ENCODE peak calls at places on chromosomes 6 and 20, in eight cellular contexts. One of them, this sample, is unnamed.

GRCh38 chr6:1767481-1768246 is 157.9 kb downstream of the FOXC1 start:
- DNase-seq in foreskin keratinocyte: no peak
- DNase-seq in progenitor cell of endocrine pancreas: no peak
- DNase-seq in Peyer's patch: no peak
- DNase-seq in esophagus squamous epithelium: no peak
- DNase-seq in epithelial cell of esophagus: peak; percentile 74
- DNase-seq in upper lobe of right lung: no peak
- DNase-seq in Panc1: peak; percentile 43
- DNase-seq in this sample: no peak

GRCh38 chr6:157304840-157305675 is 18.3 kb downstream of the TMEM242 start:
- DNase-seq in foreskin keratinocyte: no peak
- DNase-seq in progenitor cell of endocrine pancreas: no peak
- DNase-seq in Peyer's patch: peak; percentile 71
- DNase-seq in esophagus squamous epithelium: no peak
- DNase-seq in epithelial cell of esophagus: no peak
- DNase-seq in upper lobe of right lung: no peak
- DNase-seq in Panc1: no peak
- DNase-seq in this sample: no peak

GRCh38 chr20:43825635-43826034 is 89.0 kb upstream of the TOX2 start:
- DNase-seq in foreskin keratinocyte: no peak
- DNase-seq in progenitor cell of endocrine pancreas: no peak
- DNase-seq in Peyer's patch: no peak
- DNase-seq in esophagus squamous epithelium: no peak
- DNase-seq in epithelial cell of esophagus: no peak
- DNase-seq in upper lobe of right lung: peak; percentile 5
- DNase-seq in Panc1: no peak
- DNase-seq in this sample: no peak

GRCh38 chr6:87730310-87730709 is 28.3 kb upstream of the AKIRIN2 start:
- DNase-seq in foreskin keratinocyte: peak; percentile 91
- DNase-seq in progenitor cell of endocrine pancreas: no peak
- DNase-seq in Peyer's patch: peak; percentile 69
- DNase-seq in esophagus squamous epithelium: no peak
- DNase-seq in epithelial cell of esophagus: peak; percentile 93
- DNase-seq in upper lobe of right lung: no peak
- DNase-seq in Panc1: no peak
- DNase-seq in this sample: no peak

GRCh38 chr20:52746190-52746589 is 226.0 kb upstream of the TSHZ2 start:
- DNase-seq in foreskin keratinocyte: no peak
- DNase-seq in progenitor cell of endocrine pancreas: no peak
- DNase-seq in Peyer's patch: no peak
- DNase-seq in esophagus squamous epithelium: no peak
- DNase-seq in epithelial cell of esophagus: no peak
- DNase-seq in upper lobe of right lung: no peak
- DNase-seq in Panc1: no peak
- DNase-seq in this sample: no peak

GRCh38 chr6:42845327-42845694 is 34.1 kb upstream of the RPL7L1 start:
- DNase-seq in foreskin keratinocyte: no peak
- DNase-seq in progenitor cell of endocrine pancreas: no peak
- DNase-seq in Peyer's patch: peak; percentile 68
- DNase-seq in esophagus squamous epithelium: no peak
- DNase-seq in epithelial cell of esophagus: no peak
- DNase-seq in upper lobe of right lung: no peak
- DNase-seq in Panc1: no peak
- DNase-seq in this sample: no peak

GRCh38 chr20:59938221-59938620 is 1.9 kb downstream of the PPP1R3D start:
- DNase-seq in foreskin keratinocyte: peak; percentile 66
- DNase-seq in progenitor cell of endocrine pancreas: no peak
- DNase-seq in Peyer's patch: no peak
- DNase-seq in esophagus squamous epithelium: no peak
- DNase-seq in epithelial cell of esophagus: peak; percentile 45
- DNase-seq in upper lobe of right lung: no peak
- DNase-seq in Panc1: no peak
- DNase-seq in this sample: no peak

GRCh38 chr20:52999040-52999439 is 26.9 kb downstream of the TSHZ2 start:
- DNase-seq in foreskin keratinocyte: no peak
- DNase-seq in progenitor cell of endocrine pancreas: no peak
- DNase-seq in Peyer's patch: no peak
- DNase-seq in esophagus squamous epithelium: no peak
- DNase-seq in epithelial cell of esophagus: no peak
- DNase-seq in upper lobe of right lung: no peak
- DNase-seq in Panc1: no peak
- DNase-seq in this sample: no peak

GRCh38 chr20:44733341-44734069 is 12.2 kb upstream of the KCNK15 start:
- DNase-seq in foreskin keratinocyte: no peak
- DNase-seq in progenitor cell of endocrine pancreas: peak; percentile 46
- DNase-seq in Peyer's patch: peak; percentile 79
- DNase-seq in esophagus squamous epithelium: no peak
- DNase-seq in epithelial cell of esophagus: peak; percentile 73
- DNase-seq in upper lobe of right lung: peak; percentile 79
- DNase-seq in Panc1: peak; percentile 83
- DNase-seq in this sample: peak; percentile 27

GRCh38 chr20:10090588-10091166 is 55.9 kb downstream of the ANKEF1 start:
- DNase-seq in foreskin keratinocyte: peak; percentile 65
- DNase-seq in progenitor cell of endocrine pancreas: no peak
- DNase-seq in Peyer's patch: peak; percentile 58
- DNase-seq in esophagus squamous epithelium: no peak
- DNase-seq in epithelial cell of esophagus: peak; percentile 79
- DNase-seq in upper lobe of right lung: peak; percentile 65
- DNase-seq in Panc1: peak; percentile 48
- DNase-seq in this sample: no peak

GRCh38 chr6:152472325-152472724 is 164.8 kb downstream of the SYNE1 start:
- DNase-seq in foreskin keratinocyte: no peak
- DNase-seq in progenitor cell of endocrine pancreas: no peak
- DNase-seq in Peyer's patch: no peak
- DNase-seq in esophagus squamous epithelium: no peak
- DNase-seq in epithelial cell of esophagus: no peak
- DNase-seq in upper lobe of right lung: no peak
- DNase-seq in Panc1: no peak
- DNase-seq in this sample: no peak

GRCh38 chr6:161486326-161486725 is 212.5 kb upstream of the AGPAT4 start:
- DNase-seq in foreskin keratinocyte: peak; percentile 89
- DNase-seq in progenitor cell of endocrine pancreas: no peak
- DNase-seq in Peyer's patch: no peak
- DNase-seq in esophagus squamous epithelium: no peak
- DNase-seq in epithelial cell of esophagus: peak; percentile 97
- DNase-seq in upper lobe of right lung: no peak
- DNase-seq in Panc1: no peak
- DNase-seq in this sample: no peak

GRCh38 chr6:163533443-163533842 is 118.9 kb downstream of the QKI start:
- DNase-seq in foreskin keratinocyte: peak; percentile 76
- DNase-seq in progenitor cell of endocrine pancreas: no peak
- DNase-seq in Peyer's patch: no peak
- DNase-seq in esophagus squamous epithelium: no peak
- DNase-seq in epithelial cell of esophagus: peak; percentile 78
- DNase-seq in upper lobe of right lung: no peak
- DNase-seq in Panc1: no peak
- DNase-seq in this sample: no peak

GRCh38 chr6:31441368-31442267 is 38.2 kb downstream of the MICA start:
- DNase-seq in foreskin keratinocyte: peak; percentile 23
- DNase-seq in progenitor cell of endocrine pancreas: peak; percentile 60
- DNase-seq in Peyer's patch: peak; percentile 96
- DNase-seq in esophagus squamous epithelium: peak; percentile 18
- DNase-seq in epithelial cell of esophagus: peak; percentile 51
- DNase-seq in upper lobe of right lung: peak; percentile 94
- DNase-seq in Panc1: peak; percentile 39
- DNase-seq in this sample: peak; percentile 81

GRCh38 chr6:40599580-40599979 is 12.4 kb upstream of the LRFN2 start:
- DNase-seq in foreskin keratinocyte: peak; percentile 17
- DNase-seq in progenitor cell of endocrine pancreas: peak; percentile 19
- DNase-seq in Peyer's patch: no peak
- DNase-seq in esophagus squamous epithelium: no peak
- DNase-seq in epithelial cell of esophagus: peak; percentile 36
- DNase-seq in upper lobe of right lung: no peak
- DNase-seq in Panc1: no peak
- DNase-seq in this sample: no peak

GRCh38 chr6:166439366-166440091 is 56.8 kb upstream of the MPC1 start:
- DNase-seq in foreskin keratinocyte: no peak
- DNase-seq in progenitor cell of endocrine pancreas: no peak
- DNase-seq in Peyer's patch: no peak
- DNase-seq in esophagus squamous epithelium: no peak
- DNase-seq in epithelial cell of esophagus: no peak
- DNase-seq in upper lobe of right lung: no peak
- DNase-seq in Panc1: no peak
- DNase-seq in this sample: no peak

GRCh38 chr6:15841937-15842698 is 179.3 kb upstream of the DTNBP1 start:
- DNase-seq in foreskin keratinocyte: no peak
- DNase-seq in progenitor cell of endocrine pancreas: no peak
- DNase-seq in Peyer's patch: no peak
- DNase-seq in esophagus squamous epithelium: no peak
- DNase-seq in epithelial cell of esophagus: no peak
- DNase-seq in upper lobe of right lung: no peak
- DNase-seq in Panc1: no peak
- DNase-seq in this sample: no peak

GRCh38 chr6:51514396-51515051 is 572.9 kb downstream of the PKHD1 start:
- DNase-seq in foreskin keratinocyte: peak; percentile 98
- DNase-seq in progenitor cell of endocrine pancreas: no peak
- DNase-seq in Peyer's patch: no peak
- DNase-seq in esophagus squamous epithelium: no peak
- DNase-seq in epithelial cell of esophagus: peak; percentile 95
- DNase-seq in upper lobe of right lung: no peak
- DNase-seq in Panc1: no peak
- DNase-seq in this sample: no peak

GRCh38 chr6:51509597-51509996 is 577.8 kb downstream of the PKHD1 start:
- DNase-seq in foreskin keratinocyte: no peak
- DNase-seq in progenitor cell of endocrine pancreas: no peak
- DNase-seq in Peyer's patch: no peak
- DNase-seq in esophagus squamous epithelium: no peak
- DNase-seq in epithelial cell of esophagus: no peak
- DNase-seq in upper lobe of right lung: no peak
- DNase-seq in Panc1: no peak
- DNase-seq in this sample: no peak

GRCh38 chr6:51513891-51514290 is 573.5 kb downstream of the PKHD1 start:
- DNase-seq in foreskin keratinocyte: peak; percentile 60
- DNase-seq in progenitor cell of endocrine pancreas: no peak
- DNase-seq in Peyer's patch: no peak
- DNase-seq in esophagus squamous epithelium: no peak
- DNase-seq in epithelial cell of esophagus: peak; percentile 53
- DNase-seq in upper lobe of right lung: no peak
- DNase-seq in Panc1: no peak
- DNase-seq in this sample: no peak

GRCh38 chr6:51511081-51511480 is 576.3 kb downstream of the PKHD1 start:
- DNase-seq in foreskin keratinocyte: peak; percentile 28
- DNase-seq in progenitor cell of endocrine pancreas: no peak
- DNase-seq in Peyer's patch: no peak
- DNase-seq in esophagus squamous epithelium: no peak
- DNase-seq in epithelial cell of esophagus: no peak
- DNase-seq in upper lobe of right lung: no peak
- DNase-seq in Panc1: no peak
- DNase-seq in this sample: no peak

DNA sequence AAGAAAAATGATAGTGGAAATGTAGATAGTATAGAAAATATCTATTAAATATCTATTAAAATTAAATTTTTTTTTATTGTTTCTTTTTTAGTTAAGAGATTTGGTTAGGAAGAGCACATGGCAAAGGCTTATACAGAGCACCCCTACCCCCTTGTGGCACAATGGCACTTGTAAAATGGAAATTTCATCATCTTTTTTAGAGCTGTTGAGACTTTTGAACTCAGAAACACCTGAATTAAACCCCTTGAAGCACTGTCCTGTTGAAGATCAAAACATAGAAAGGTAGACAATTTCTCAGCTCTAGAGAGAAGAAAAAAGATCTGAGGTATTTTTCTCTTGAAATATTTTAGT is 572.4 kb downstream of the PKHD1 start:
- DNase-seq in foreskin keratinocyte: no peak
- DNase-seq in progenitor cell of endocrine pancreas: no peak
- DNase-seq in Peyer's patch: no peak
- DNase-seq in esophagus squamous epithelium: no peak
- DNase-seq in epithelial cell of esophagus: peak; percentile 66
- DNase-seq in upper lobe of right lung: no peak
- DNase-seq in Panc1: no peak
- DNase-seq in this sample: no peak
- TF ChIP-seq CTCF in foreskin keratinocyte: peak; percentile 75
- TF ChIP-seq CTCF in progenitor cell of endocrine pancreas: peak; percentile 26
- TF ChIP-seq CTCF in Peyer's patch: no peak
- TF ChIP-seq CTCF in esophagus squamous epithelium: peak; percentile 35
- TF ChIP-seq CTCF in epithelial cell of esophagus: peak; percentile 62
- TF ChIP-seq CTCF in upper lobe of right lung: no peak
- TF ChIP-seq CTCF in Panc1: no peak
- TF ChIP-seq CTCF in this sample: no peak

GRCh38 chr6:13915566-13916229 is 9.1 kb upstream of the RNF182 start:
- DNase-seq in foreskin keratinocyte: no peak
- DNase-seq in progenitor cell of endocrine pancreas: no peak
- DNase-seq in Peyer's patch: no peak
- DNase-seq in esophagus squamous epithelium: no peak
- DNase-seq in epithelial cell of esophagus: no peak
- DNase-seq in upper lobe of right lung: no peak
- DNase-seq in Panc1: no peak
- DNase-seq in this sample: no peak
- TF ChIP-seq CTCF in foreskin keratinocyte: no peak
- TF ChIP-seq CTCF in progenitor cell of endocrine pancreas: peak; percentile 16
- TF ChIP-seq CTCF in Peyer's patch: no peak
- TF ChIP-seq CTCF in esophagus squamous epithelium: no peak
- TF ChIP-seq CTCF in epithelial cell of esophagus: no peak
- TF ChIP-seq CTCF in upper lobe of right lung: no peak
- TF ChIP-seq CTCF in Panc1: no peak
- TF ChIP-seq CTCF in this sample: no peak

GRCh38 chr20:48921883-48922867 is 664 bp downstream of the ARFGEF2 start:
- DNase-seq in foreskin keratinocyte: peak; percentile 51
- DNase-seq in progenitor cell of endocrine pancreas: peak; percentile 43
- DNase-seq in Peyer's patch: peak; percentile 76
- DNase-seq in esophagus squamous epithelium: no peak
- DNase-seq in epithelial cell of esophagus: peak; percentile 66
- DNase-seq in upper lobe of right lung: no peak
- DNase-seq in Panc1: no peak
- DNase-seq in this sample: no peak
- TF ChIP-seq CTCF in foreskin keratinocyte: no peak
- TF ChIP-seq CTCF in progenitor cell of endocrine pancreas: no peak
- TF ChIP-seq CTCF in Peyer's patch: no peak
- TF ChIP-seq CTCF in esophagus squamous epithelium: no peak
- TF ChIP-seq CTCF in epithelial cell of esophagus: no peak
- TF ChIP-seq CTCF in upper lobe of right lung: no peak
- TF ChIP-seq CTCF in Panc1: no peak
- TF ChIP-seq CTCF in this sample: no peak

DNA sequence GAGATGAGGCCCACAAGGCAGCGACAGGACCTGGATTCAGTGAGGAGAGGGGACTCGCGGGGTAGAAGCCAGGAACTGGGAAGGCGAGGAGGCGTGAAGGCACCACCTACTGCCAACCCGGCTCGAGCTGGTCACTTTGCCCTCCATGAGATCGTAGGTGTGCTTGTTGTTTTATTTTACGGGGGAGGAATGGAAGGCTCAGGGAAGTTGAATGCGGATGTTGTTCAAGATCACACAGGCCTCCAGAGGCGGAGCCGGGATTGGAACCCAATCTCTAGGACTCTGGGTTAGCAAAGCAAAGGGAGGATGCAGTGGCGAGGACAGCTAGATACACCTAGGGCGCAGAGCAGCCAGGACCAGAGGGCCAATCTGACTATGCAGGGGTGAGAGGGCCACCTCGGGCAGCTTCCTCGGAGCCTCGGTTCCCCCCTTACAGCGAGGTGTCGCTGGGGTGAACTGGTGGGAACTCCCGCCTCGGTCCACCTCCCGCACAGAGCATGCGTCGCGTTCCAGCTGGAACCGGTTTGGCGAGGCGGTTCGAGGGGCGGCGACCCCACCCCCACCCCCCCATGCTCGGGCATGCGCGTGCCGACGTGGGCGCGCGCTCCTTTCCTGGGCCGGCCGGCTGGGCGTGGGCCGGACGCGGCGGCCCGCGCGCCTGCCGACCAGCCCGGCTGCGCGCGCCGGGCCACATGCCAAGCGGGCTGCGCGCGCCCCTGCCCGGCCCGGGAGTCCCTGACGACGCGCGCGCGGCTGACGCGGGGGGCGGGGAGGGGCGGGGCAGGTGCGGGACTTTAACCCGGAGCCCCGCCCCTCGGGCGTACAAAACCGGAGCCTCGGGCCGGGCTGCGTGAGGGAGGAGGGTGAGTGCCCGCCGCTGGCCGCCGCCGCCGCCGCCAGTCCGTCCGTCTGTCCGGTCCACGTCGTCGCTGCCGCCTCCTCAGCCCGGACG is 80.4 kb upstream of the MYL9 start:
- DNase-seq in foreskin keratinocyte: peak; percentile 81
- DNase-seq in progenitor cell of endocrine pancreas: peak; percentile 86
- DNase-seq in Peyer's patch: peak; percentile 97
- DNase-seq in esophagus squamous epithelium: peak; percentile 82
- DNase-seq in epithelial cell of esophagus: peak; percentile 92
- DNase-seq in upper lobe of right lung: peak; percentile 97
- DNase-seq in Panc1: peak; percentile 61
- DNase-seq in this sample: peak; percentile 85
- TF ChIP-seq CTCF in foreskin keratinocyte: peak; percentile 20
- TF ChIP-seq CTCF in progenitor cell of endocrine pancreas: no peak
- TF ChIP-seq CTCF in Peyer's patch: no peak
- TF ChIP-seq CTCF in esophagus squamous epithelium: no peak
- TF ChIP-seq CTCF in epithelial cell of esophagus: no peak
- TF ChIP-seq CTCF in upper lobe of right lung: no peak
- TF ChIP-seq CTCF in Panc1: no peak
- TF ChIP-seq CTCF in this sample: no peak

This sample was measured in activated B cell treated with CpG ODN at 0.5 μM for 24 hours.